ENCODE peak calls at places on chromosomes 6 and 20, in five cellular contexts. C is prostate gland, Q is GM23338, Y is stomach, O is HepG2. V is an unnamed sample.
A peak's percentile ranks its signal among the peaks of the same experiment; 100 is the strongest.

GRCh38 chr20:61296629-61297019 is 44.6 kb downstream of the CDH4 start:
- DNase-seq in Y (no peak), Q (no peak), C (no peak), O (no peak), V (no peak)

GRCh38 chr6:168165373-168165772 is 86.4 kb upstream of the FRMD1 start:
- DNase-seq in Y (no peak), C (peak; percentile 2), O (no peak), Q (no peak), V (no peak)

GRCh38 chr6:81772741-81773140 is 20.3 kb upstream of the TENT5A start:
- DNase-seq in C (no peak), O (no peak), Q (no peak), Y (no peak), V (no peak)

GRCh38 chr6:131641554-131641953 is 4.5 kb downstream of the ENPP3 start:
- DNase-seq in C (no peak), O (no peak), Q (no peak), Y (no peak), V (no peak)

GRCh38 chr6:160519603-160520042 is 144.5 kb downstream of the LPA start:
- DNase-seq in Y (no peak), Q (peak; percentile 72), O (no peak), C (no peak), V (no peak)

GRCh38 chr20:54167909-54168872 is 5.6 kb downstream of the CYP24A1 start:
- DNase-seq in C (no peak), Y (no peak), Q (no peak), O (peak; percentile 47), V (no peak)

GRCh38 chr20:63567382-63568169 is 6.5 kb downstream of the HELZ2 start:
- DNase-seq in C (no peak), Q (no peak), O (no peak), Y (peak; percentile 59), V (peak; percentile 75)

GRCh38 chr20:60408435-60408834 is 450.2 kb downstream of the CDH26 start:
- DNase-seq in Q (no peak), O (no peak), Y (no peak), C (no peak), V (no peak)

GRCh38 chr6:73393278-73393677 is 1.4 kb upstream of the DDX43 start:
- DNase-seq in C (no peak), Q (no peak), O (no peak), Y (no peak), V (no peak)

GRCh38 chr6:100065348-100065747 is 71.3 kb upstream of the MCHR2 start:
- DNase-seq in Q (no peak), Y (no peak), C (no peak), O (no peak), V (no peak)

GRCh38 chr6:35727206-35727934 is 9.5 kb upstream of the ARMC12 start:
- DNase-seq in C (peak; percentile 87), Q (peak; percentile 88), O (peak; percentile 65), Y (peak; percentile 76), V (no peak)

GRCh38 chr20:8043687-8044278 is 24.2 kb upstream of the TMX4 start:
- DNase-seq in O (peak; percentile 81), Y (no peak), C (peak; percentile 60), Q (peak; percentile 84), V (no peak)

GRCh38 chr6:16108996-16109658 is 19.8 kb upstream of the MYLIP start:
- DNase-seq in C (no peak), O (no peak), Q (no peak), Y (peak; percentile 87), V (no peak)

GRCh38 chr6:6494677-6495076 is 93.8 kb upstream of the LY86 start:
- DNase-seq in C (peak; percentile 12), O (peak; percentile 23), Q (peak; percentile 89), Y (peak; percentile 35), V (peak; percentile 69)

GRCh38 chr20:20292472-20292871 is 75.4 kb upstream of the INSM1 start:
- DNase-seq in Q (no peak), C (no peak), O (no peak), Y (no peak), V (no peak)

GRCh38 chr6:118316796-118317384 is 231.2 kb upstream of the PLN start:
- DNase-seq in C (no peak), O (no peak), Y (no peak), Q (no peak), V (no peak)

GRCh38 chr6:6684365-6684833 is 95.9 kb downstream of the LY86 start:
- DNase-seq in Y (no peak), O (no peak), Q (no peak), C (no peak), V (no peak)

GRCh38 chr20:41563087-41563486 is 55.1 kb downstream of the CHD6 start:
- DNase-seq in Y (no peak), C (no peak), Q (peak; percentile 22), O (no peak), V (no peak)

GRCh38 chr6:170269873-170270541 is 20.9 kb downstream of the DLL1 start:
- DNase-seq in Q (no peak), Y (no peak), O (no peak), C (no peak), V (no peak)

GRCh38 chr6:132122176-132122575 is 171.0 kb upstream of the CCN2 start:
- DNase-seq in O (no peak), C (no peak), Q (no peak), Y (no peak), V (no peak)

GRCh38 chr6:14995966-14996602 is 249.8 kb upstream of the JARID2 start:
- DNase-seq in Y (no peak), C (no peak), Q (no peak), O (no peak), V (no peak)

GRCh38 chr6:34771727-34772126 is 14.4 kb downstream of the SNRPC start:
- DNase-seq in Q (no peak), O (no peak), Y (no peak), C (no peak), V (no peak)

GRCh38 chr20:58868795-58869194 is 16.3 kb downstream of the GNAS start:
- DNase-seq in C (no peak), Q (peak; percentile 57), Y (no peak), O (no peak), V (no peak)

GRCh38 chr20:21357851-21358250 is 39.5 kb downstream of the NKX2-4 start:
- DNase-seq in Q (no peak), Y (no peak), O (peak; percentile 93), C (no peak), V (no peak)

GRCh38 chr6:127058027-127058426 is 60.4 kb upstream of the RSPO3 start:
- DNase-seq in Y (no peak), O (no peak), C (no peak), Q (no peak), V (no peak)

GRCh38 chr6:46808806-46809205 is 15.6 kb downstream of the MEP1A start:
- DNase-seq in Y (no peak), Q (no peak), C (no peak), O (no peak), V (no peak)

GRCh38 chr6:167739721-167740475 is 86.8 kb upstream of the AFDN start:
- DNase-seq in Q (no peak), C (no peak), Y (peak; percentile 5), O (no peak), V (no peak)

GRCh38 chr6:39958947-39959346 is 24.7 kb upstream of the MOCS1 start:
- DNase-seq in O (no peak), C (no peak), Y (no peak), Q (no peak), V (no peak)

DNA sequence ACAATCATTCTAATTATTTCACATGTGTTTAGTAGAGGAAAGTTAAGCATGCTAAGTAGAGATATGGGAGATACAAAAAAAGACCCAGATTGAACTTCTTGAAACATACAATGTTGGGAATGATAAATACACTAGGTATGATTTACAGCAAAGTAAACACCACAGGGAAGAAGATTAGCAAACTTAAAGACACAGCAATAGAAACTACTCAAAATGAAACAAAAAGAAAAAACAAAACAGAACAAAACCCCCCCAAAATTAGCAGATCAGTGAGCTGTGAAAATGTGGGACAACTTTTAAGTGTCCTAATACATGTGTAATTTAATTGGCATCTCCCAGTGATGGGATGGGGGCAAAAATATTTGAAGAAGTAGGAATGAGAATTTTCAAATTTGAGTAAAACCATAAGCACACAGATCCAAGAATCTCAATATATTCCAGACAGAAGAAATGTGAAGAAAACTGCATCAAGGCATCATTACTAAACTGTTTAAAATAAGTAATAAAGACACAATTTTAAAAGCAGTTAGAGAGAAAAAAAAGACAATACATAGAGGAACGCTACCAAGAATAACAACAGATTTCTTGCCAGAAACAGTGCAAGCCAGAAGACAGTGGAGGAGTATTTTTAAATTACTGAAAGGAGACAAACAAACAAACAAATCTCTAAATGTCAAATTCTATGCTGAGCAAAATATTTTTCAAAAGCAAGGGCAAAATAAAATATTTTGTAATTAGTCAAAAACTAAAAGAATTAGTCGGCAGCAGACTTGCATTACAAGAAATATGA is 473.7 kb downstream of the QKI start:
- DNase-seq in C (no peak), O (no peak), Y (no peak), Q (no peak), V (no peak)
- H3K27ac ChIP-seq in C (no peak overlapping the region), O (no peak overlapping the region), Y (no peak overlapping the region), Q (no peak overlapping the region), V (no peak overlapping the region)

DNA sequence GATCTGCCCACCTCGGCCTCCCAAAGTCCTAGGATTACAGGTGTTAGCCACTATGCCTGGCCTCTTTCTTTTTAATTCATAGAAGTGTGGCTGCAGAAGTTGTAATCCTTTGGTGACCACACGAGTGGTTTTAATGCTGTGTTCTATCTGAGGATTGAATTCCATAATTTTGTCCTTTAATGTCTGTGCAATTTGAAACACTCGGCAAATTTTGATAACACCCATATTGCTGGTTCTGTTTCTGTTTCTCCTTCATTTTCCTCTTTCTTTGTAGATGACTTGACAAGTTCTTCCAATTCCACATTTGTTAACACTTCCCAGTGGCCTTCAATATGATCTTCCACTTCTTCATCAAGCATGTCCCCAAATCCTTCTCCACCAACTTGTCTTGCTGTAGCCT is 2.8 kb upstream of the CHMP4B start:
- DNase-seq in Y (no peak), O (no peak), C (no peak), Q (no peak), V (no peak)
- TF ChIP-seq POLR2AphosphoS5 in Y (no peak), O (no peak), C (no peak), Q (no peak), V (no peak)

DNA sequence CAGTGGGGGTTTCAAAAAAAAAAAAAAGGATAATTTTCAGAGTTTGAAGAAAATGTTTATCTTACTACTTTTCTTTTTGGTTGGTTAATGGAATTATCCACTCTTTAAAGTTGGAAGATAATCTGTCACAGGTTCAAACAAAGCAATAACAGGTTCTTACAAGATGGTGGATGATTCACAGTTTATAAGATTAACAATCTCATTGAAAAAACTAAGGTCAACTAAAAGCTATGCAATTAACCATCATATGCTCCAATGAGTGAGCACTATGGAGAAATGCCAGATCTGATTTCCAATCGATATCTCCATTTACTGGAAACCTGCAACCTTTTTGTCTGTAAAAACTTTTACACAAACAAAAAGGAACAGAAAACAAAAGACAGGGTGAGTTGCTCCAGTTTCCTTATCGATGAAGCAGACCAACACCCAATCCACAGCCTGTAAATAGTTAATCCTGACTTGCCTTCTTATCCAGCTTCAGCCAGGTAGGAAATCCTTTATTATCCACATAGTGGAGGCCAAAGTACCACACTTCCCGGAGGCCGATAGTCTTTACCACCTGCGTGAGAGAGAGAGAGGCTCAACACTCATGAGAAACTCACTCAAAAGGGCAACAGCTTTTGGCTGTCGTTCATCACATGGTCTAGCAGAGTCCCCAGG is 32.4 kb downstream of the EZR start:
- DNase-seq in Q (no peak), C (no peak), Y (peak; percentile 27), O (no peak), V (no peak)
- H3K27ac ChIP-seq in Q (peak overlapping the region; percentile 42), C (peak overlapping the region; percentile 42), Y (no peak overlapping the region), O (no peak overlapping the region), V (no peak overlapping the region)

DNA sequence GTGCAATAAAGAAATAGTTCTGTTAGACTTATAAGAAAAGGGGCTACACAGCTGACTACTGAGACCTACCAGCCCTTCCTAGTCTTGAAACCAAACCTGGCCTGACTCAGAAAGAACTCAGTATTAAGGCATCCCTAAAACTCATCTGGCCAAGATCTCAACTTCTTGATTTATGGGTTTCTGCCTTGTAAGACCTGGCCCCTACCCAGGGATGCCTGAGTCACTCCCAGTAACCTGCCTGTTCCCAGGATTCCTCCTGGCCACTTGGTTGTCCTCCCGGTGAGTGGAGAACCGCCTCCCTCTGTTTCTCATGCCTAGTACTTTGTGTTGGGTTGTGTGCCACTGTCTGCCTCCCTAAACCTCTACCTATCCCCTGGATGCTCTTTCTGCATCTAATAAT is 189.4 kb upstream of the PREP start:
- DNase-seq in Q (no peak), O (no peak), C (peak; percentile 39), Y (no peak), V (no peak)
- TF ChIP-seq POLR2AphosphoS5 in Q (no peak), O (no peak), C (peak; percentile 46), Y (no peak), V (no peak)